ENCODE peak calls at places on chromosomes 6 and 20, in ten cellular contexts. K is HCT116, M is OCI-LY7, S is ovary, D is brain microvascular endothelial cell, X is astrocyte of the spinal cord, E is IMR-90, T is AG10803, A is psoas muscle, C is pancreas. Q is an unnamed sample.

GRCh38 chr6:169221264-169221663 is 32.4 kb downstream of the THBS2 start:
- DNase-seq in C (no peak), T (no peak), S (no peak), A (no peak), D (no peak), M (no peak), E (no peak), K (no peak), X (no peak), Q (no peak)

GRCh38 chr6:145071836-145072235 is 663.5 kb downstream of the EPM2A start:
- DNase-seq in C (no peak), K (no peak), M (no peak), T (peak), D (peak), S (no peak), A (no peak), X (peak), E (peak), Q (no peak)

GRCh38 chr6:37693546-37694250 is 4.0 kb downstream of the MDGA1 start:
- DNase-seq in C (no peak), D (no peak), A (no peak), X (no peak), S (no peak), E (no peak), K (no peak), T (no peak), M (no peak), Q (no peak)

GRCh38 chr6:110097443-110097842 is 82.0 kb downstream of the WASF1 start:
- DNase-seq in T (no peak), K (no peak), M (no peak), D (no peak), E (no peak), X (peak), S (no peak), C (no peak), A (no peak), Q (no peak)

GRCh38 chr6:45714795-45715507 is 300.7 kb downstream of the CLIC5 start:
- DNase-seq in D (peak), A (no peak), M (peak), E (peak), S (peak), T (peak), K (peak), X (peak), C (peak), Q (peak)

GRCh38 chr6:86380571-86381125 is 556.7 kb upstream of the HTR1E start:
- DNase-seq in S (no peak), K (no peak), M (no peak), C (no peak), X (no peak), D (no peak), T (no peak), E (no peak), A (no peak), Q (no peak)

GRCh38 chr20:62860924-62861691 is 514 bp downstream of the TCFL5 start:
- DNase-seq in C (no peak), E (no peak), S (peak), D (no peak), K (no peak), T (peak), M (peak), X (no peak), A (peak), Q (peak)

GRCh38 chr6:46338098-46338497 is 153.2 kb downstream of the RCAN2 start:
- DNase-seq in A (no peak), M (no peak), T (no peak), D (no peak), K (no peak), E (no peak), X (no peak), S (no peak), C (no peak), Q (no peak)

GRCh38 chr6:133587841-133588240 is 301.1 kb upstream of the TCF21 start:
- DNase-seq in T (peak), D (no peak), K (no peak), X (peak), A (no peak), S (no peak), M (no peak), C (no peak), E (peak), Q (no peak)

GRCh38 chr6:3337521-3338350 is 79.0 kb downstream of the PSMG4 start:
- DNase-seq in D (no peak), A (no peak), E (peak), X (no peak), C (no peak), M (no peak), S (no peak), T (no peak), K (no peak), Q (no peak)

GRCh38 chr6:167469655-167470054 is 144.8 kb downstream of the TTLL2 start:
- DNase-seq in X (no peak), E (no peak), A (no peak), D (no peak), C (no peak), T (no peak), M (no peak), K (no peak), S (peak), Q (no peak)

GRCh38 chr6:143513410-143513809 is 1.9 kb upstream of the FUCA2 start:
- DNase-seq in A (no peak), X (no peak), M (no peak), K (no peak), C (no peak), T (no peak), D (no peak), E (no peak), S (no peak), Q (peak)

GRCh38 chr20:47198254-47198671 is 158.2 kb downstream of the ZMYND8 start:
- DNase-seq in S (no peak), M (no peak), E (peak), D (no peak), K (no peak), C (no peak), X (no peak), A (peak), T (no peak), Q (no peak)

GRCh38 chr20:61488030-61488429 is 236.0 kb downstream of the CDH4 start:
- DNase-seq in E (no peak), A (no peak), X (no peak), S (no peak), C (no peak), D (no peak), M (no peak), T (no peak), K (no peak), Q (no peak)

GRCh38 chr6:130282234-130282995 is 59.7 kb upstream of the SAMD3 start:
- DNase-seq in C (no peak), S (no peak), D (peak), K (peak), E (peak), A (no peak), X (peak), T (peak), M (peak), Q (no peak)

GRCh38 chr6:125154184-125155135 is 887 bp downstream of the TPD52L1 start:
- DNase-seq in X (no peak), A (peak), D (no peak), E (no peak), M (peak), K (peak), S (peak), C (peak), T (no peak), Q (no peak)
- TF ChIP-seq CTCF in X (peak), A (peak), D (peak), E (no peak), M (peak), K (peak), S (no peak), C (no peak), T (peak), Q (no peak)

GRCh38 chr20:48422242-48422960 is 405.4 kb downstream of the PREX1 start:
- DNase-seq in A (no peak), E (no peak), X (no peak), S (no peak), K (no peak), C (no peak), T (no peak), D (no peak), M (no peak), Q (no peak)

GRCh38 chr20:48416002-48416401 is 411.8 kb downstream of the PREX1 start:
- DNase-seq in C (no peak), A (no peak), S (no peak), D (no peak), X (no peak), E (no peak), T (no peak), M (no peak), K (no peak), Q (no peak)

GRCh38 chr20:48425776-48426175 is 402.0 kb downstream of the PREX1 start:
- DNase-seq in D (no peak), C (no peak), E (no peak), A (no peak), M (no peak), K (no peak), S (no peak), X (no peak), T (no peak), Q (no peak)

GRCh38 chr20:48419173-48419572 is 408.6 kb downstream of the PREX1 start:
- DNase-seq in D (no peak), M (no peak), C (no peak), X (no peak), E (no peak), T (no peak), K (no peak), S (no peak), A (no peak), Q (no peak)

GRCh38 chr20:48421547-48421946 is 406.3 kb downstream of the PREX1 start:
- DNase-seq in X (no peak), T (no peak), A (no peak), C (no peak), E (no peak), M (peak), K (no peak), D (no peak), S (no peak), Q (no peak)
- H3K4me3 ChIP-seq in X (no peak), T (no peak), A (no peak), C (no peak), E (no peak), M (no peak), K (no peak), D (no peak), S (no peak), Q (no peak)

DNA sequence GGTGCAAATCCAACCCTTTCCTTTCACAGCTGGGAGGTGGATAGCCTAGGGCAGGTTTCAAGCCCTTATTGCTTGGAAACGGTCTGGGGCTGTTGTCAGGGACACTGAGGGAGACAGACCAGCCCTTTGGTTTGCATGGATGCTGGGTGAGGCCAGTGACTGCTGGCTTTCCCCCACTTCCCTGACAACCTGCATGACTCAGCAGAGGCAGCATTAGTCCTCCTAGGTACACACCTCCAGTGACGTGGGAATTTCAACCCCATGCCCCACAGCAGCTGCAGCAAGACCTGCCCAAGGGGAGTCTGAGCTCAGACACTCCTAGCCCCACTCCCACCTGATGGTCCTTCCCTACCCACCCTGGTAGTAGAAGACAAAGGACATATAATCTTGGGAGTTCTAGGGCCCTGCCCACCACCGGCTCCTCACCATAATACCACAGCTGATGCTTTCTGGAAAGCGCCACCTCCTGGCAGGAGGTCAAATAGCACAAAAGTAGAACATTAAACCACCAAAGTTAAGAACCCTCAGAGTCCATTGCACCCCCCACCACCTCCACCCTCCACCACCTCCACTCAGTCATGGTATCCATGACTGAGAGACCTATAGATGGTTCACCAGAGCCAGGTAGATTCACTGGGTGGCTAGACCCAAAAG is 797.8 kb upstream of the MAN1A1 start:
- DNase-seq in C (no peak), E (no peak), D (no peak), X (no peak), S (no peak), M (peak), K (no peak), T (no peak), A (no peak), Q (no peak)
- TF ChIP-seq CTCF in C (no peak), E (no peak), D (no peak), X (peak), S (no peak), M (peak), K (no peak), T (no peak), A (no peak), Q (no peak)

DNA sequence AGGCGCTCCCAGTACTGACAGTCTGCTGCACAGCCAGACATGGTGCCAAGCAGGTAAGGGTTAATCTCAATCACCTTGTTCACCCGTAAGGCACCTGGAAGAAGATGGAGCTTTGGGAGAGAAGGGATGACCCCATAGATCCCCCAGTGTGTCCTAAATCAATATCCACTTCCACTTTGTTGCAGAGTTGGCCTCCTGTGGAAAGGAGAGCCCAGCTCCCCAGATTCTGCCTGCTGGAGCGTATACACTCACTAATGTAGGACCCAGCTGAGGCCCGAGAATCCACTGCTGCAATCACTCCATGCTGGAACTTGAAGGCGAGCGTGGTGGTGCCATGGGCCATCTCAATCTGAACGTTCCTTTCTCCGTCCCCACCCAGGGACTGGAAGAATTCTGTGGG is 1.2 kb downstream of the PSMB8 start:
- DNase-seq in A (no peak), T (no peak), D (no peak), K (no peak), C (no peak), S (no peak), E (no peak), M (no peak), X (no peak), Q (no peak)
- H3K4me3 ChIP-seq in A (peak), T (peak), D (no peak), K (no peak), C (no peak), S (peak), E (no peak), M (peak), X (no peak), Q (peak)

GRCh38 chr20:48875914-48876240 is 45.6 kb upstream of the ARFGEF2 start:
- DNase-seq in T (peak), X (no peak), D (peak), E (no peak), M (peak), S (no peak), C (no peak), K (no peak), A (no peak), Q (no peak)

GRCh38 chr20:48879609-48880008 is 41.9 kb upstream of the ARFGEF2 start:
- DNase-seq in T (peak), D (peak), M (no peak), E (no peak), C (no peak), S (no peak), K (no peak), X (no peak), A (no peak), Q (no peak)

GRCh38 chr20:48875233-48875913 is 46.1 kb upstream of the ARFGEF2 start:
- DNase-seq in K (no peak), A (no peak), D (no peak), S (no peak), T (no peak), M (no peak), X (no peak), E (no peak), C (no peak), Q (no peak)

GRCh38 chr20:48878849-48879248 is 42.7 kb upstream of the ARFGEF2 start:
- DNase-seq in S (no peak), D (no peak), C (no peak), K (no peak), X (no peak), T (no peak), A (no peak), M (no peak), E (no peak), Q (no peak)

GRCh38 chr20:48877299-48877698 is 44.2 kb upstream of the ARFGEF2 start:
- DNase-seq in T (no peak), C (no peak), K (no peak), D (peak), S (no peak), E (no peak), M (peak), A (no peak), X (no peak), Q (no peak)
- TF ChIP-seq CTCF in T (no peak), C (no peak), K (no peak), D (peak), S (no peak), E (no peak), M (peak), A (no peak), X (no peak), Q (no peak)

GRCh38 chr20:50188287-50188688 is 2.3 kb upstream of the CEBPB start:
- DNase-seq in K (no peak), X (no peak), T (no peak), E (no peak), D (no peak), A (no peak), C (no peak), M (no peak), S (no peak), Q (no peak)
- H3K4me3 ChIP-seq in K (no peak), X (no peak), T (no peak), E (no peak), D (no peak), A (no peak), C (no peak), M (no peak), S (no peak), Q (no peak)

GRCh38 chr6:140052757-140053729 is 678.6 kb upstream of the CITED2 start:
- DNase-seq in M (peak), S (no peak), C (no peak), D (peak), E (peak), T (peak), K (no peak), A (peak), X (peak), Q (no peak)
- TF ChIP-seq CTCF in M (peak), S (no peak), C (no peak), D (peak), E (peak), T (peak), K (peak), A (no peak), X (peak), Q (no peak)